ENCODE peak calls at places on chromosomes 6 and 20, in five cellular contexts. One of them, this sample, is unnamed.

GRCh38 chr6:153856929-153857376 is 182.1 kb upstream of the OPRM1 start:
- DNase-seq in mesendoderm: no peak
- DNase-seq in IMR-90: no peak
- DNase-seq in H9: no peak
- DNase-seq in neuronal stem cell: no peak
- DNase-seq in this sample: no peak

GRCh38 chr6:165686966-165687365 is 23.9 kb upstream of the PDE10A start:
- DNase-seq in H9: no peak
- DNase-seq in neuronal stem cell: no peak
- DNase-seq in mesendoderm: no peak
- DNase-seq in IMR-90: no peak
- DNase-seq in this sample: no peak

GRCh38 chr6:147643341-147644200 is 135.1 kb downstream of the SAMD5 start:
- DNase-seq in neuronal stem cell: no peak
- DNase-seq in H9: no peak
- DNase-seq in mesendoderm: no peak
- DNase-seq in IMR-90: no peak
- DNase-seq in this sample: no peak

GRCh38 chr6:49550413-49551125 is at the start of gene C6orf141:
- DNase-seq in neuronal stem cell: peak
- DNase-seq in IMR-90: no peak
- DNase-seq in H9: peak
- DNase-seq in mesendoderm: peak
- DNase-seq in this sample: peak

GRCh38 chr6:54886932-54887584 is 40.5 kb downstream of the FAM83B start:
- DNase-seq in mesendoderm: no peak
- DNase-seq in H9: no peak
- DNase-seq in neuronal stem cell: no peak
- DNase-seq in IMR-90: no peak
- DNase-seq in this sample: no peak

GRCh38 chr6:142796571-142796970 is 148.4 kb downstream of the HIVEP2 start:
- DNase-seq in mesendoderm: no peak
- DNase-seq in H9: no peak
- DNase-seq in neuronal stem cell: no peak
- DNase-seq in IMR-90: peak
- DNase-seq in this sample: peak

GRCh38 chr6:30192076-30192475 is 21.1 kb downstream of the TRIM26 start:
- DNase-seq in neuronal stem cell: no peak
- DNase-seq in IMR-90: no peak
- DNase-seq in mesendoderm: no peak
- DNase-seq in H9: no peak
- DNase-seq in this sample: peak

GRCh38 chr6:3188262-3188661 is 30.9 kb upstream of the TUBB2A start:
- DNase-seq in neuronal stem cell: no peak
- DNase-seq in H9: no peak
- DNase-seq in mesendoderm: no peak
- DNase-seq in IMR-90: no peak
- DNase-seq in this sample: no peak

GRCh38 chr6:15280023-15280422 is 34.2 kb downstream of the JARID2 start:
- DNase-seq in H9: no peak
- DNase-seq in mesendoderm: no peak
- DNase-seq in neuronal stem cell: no peak
- DNase-seq in IMR-90: peak
- DNase-seq in this sample: no peak

GRCh38 chr6:14412026-14412425 is 294.5 kb downstream of the CD83 start:
- DNase-seq in IMR-90: no peak
- DNase-seq in H9: no peak
- DNase-seq in mesendoderm: no peak
- DNase-seq in neuronal stem cell: no peak
- DNase-seq in this sample: no peak

GRCh38 chr20:16392346-16392745 is 180.9 kb downstream of the KIF16B start:
- DNase-seq in IMR-90: no peak
- DNase-seq in neuronal stem cell: no peak
- DNase-seq in H9: no peak
- DNase-seq in mesendoderm: no peak
- DNase-seq in this sample: no peak

GRCh38 chr6:157786221-157786620 is 36.8 kb upstream of the SNX9 start:
- DNase-seq in neuronal stem cell: no peak
- DNase-seq in H9: no peak
- DNase-seq in IMR-90: no peak
- DNase-seq in mesendoderm: no peak
- DNase-seq in this sample: no peak

GRCh38 chr6:37535701-37536461 is 36.2 kb upstream of the CCDC167 start:
- DNase-seq in neuronal stem cell: no peak
- DNase-seq in mesendoderm: peak
- DNase-seq in H9: peak
- DNase-seq in IMR-90: no peak
- DNase-seq in this sample: no peak

GRCh38 chr6:42959917-42960242 is 674 bp upstream of the GNMT start:
- DNase-seq in H9: no peak
- DNase-seq in neuronal stem cell: no peak
- DNase-seq in mesendoderm: no peak
- DNase-seq in IMR-90: no peak
- DNase-seq in this sample: no peak

GRCh38 chr6:12614468-12614867 is 102.1 kb upstream of the PHACTR1 start:
- DNase-seq in neuronal stem cell: no peak
- DNase-seq in H9: no peak
- DNase-seq in mesendoderm: no peak
- DNase-seq in IMR-90: peak
- DNase-seq in this sample: peak

GRCh38 chr6:166620478-166621113 is 6.5 kb downstream of the RPS6KA2 start:
- DNase-seq in mesendoderm: no peak
- DNase-seq in neuronal stem cell: no peak
- DNase-seq in H9: no peak
- DNase-seq in IMR-90: no peak
- DNase-seq in this sample: no peak

GRCh38 chr20:64160536-64161495 is 3.4 kb upstream of the MYT1 start:
- DNase-seq in mesendoderm: peak
- DNase-seq in H9: no peak
- DNase-seq in neuronal stem cell: peak
- DNase-seq in IMR-90: no peak
- DNase-seq in this sample: no peak

GRCh38 chr6:79605061-79605460 is 26.1 kb upstream of the SH3BGRL2 start:
- DNase-seq in neuronal stem cell: no peak
- DNase-seq in IMR-90: peak
- DNase-seq in H9: no peak
- DNase-seq in mesendoderm: no peak
- DNase-seq in this sample: no peak

GRCh38 chr6:140203611-140204553 is 829.4 kb upstream of the CITED2 start:
- DNase-seq in H9: no peak
- DNase-seq in IMR-90: peak
- DNase-seq in mesendoderm: no peak
- DNase-seq in neuronal stem cell: no peak
- DNase-seq in this sample: peak

GRCh38 chr6:9138856-9139426 is 703.6 kb upstream of the SLC35B3 start:
- DNase-seq in IMR-90: peak
- DNase-seq in neuronal stem cell: no peak
- DNase-seq in H9: no peak
- DNase-seq in mesendoderm: no peak
- DNase-seq in this sample: no peak

GRCh38 chr6:166596741-166597507 is 10.4 kb upstream of the RAMACL start:
- DNase-seq in IMR-90: no peak
- DNase-seq in mesendoderm: no peak
- DNase-seq in H9: no peak
- DNase-seq in neuronal stem cell: no peak
- DNase-seq in this sample: peak

GRCh38 chr6:84546427-84546914 is 217.9 kb downstream of the TBX18 start:
- DNase-seq in mesendoderm: peak
- DNase-seq in IMR-90: no peak
- DNase-seq in neuronal stem cell: no peak
- DNase-seq in H9: no peak
- DNase-seq in this sample: peak

GRCh38 chr6:169800668-169801395 is 49.4 kb downstream of the ERMARD start:
- DNase-seq in H9: peak
- DNase-seq in neuronal stem cell: no peak
- DNase-seq in mesendoderm: peak
- DNase-seq in IMR-90: peak
- DNase-seq in this sample: peak

GRCh38 chr6:119493980-119494379 is 144.4 kb upstream of the MAN1A1 start:
- DNase-seq in H9: no peak
- DNase-seq in mesendoderm: no peak
- DNase-seq in neuronal stem cell: no peak
- DNase-seq in IMR-90: no peak
- DNase-seq in this sample: no peak

GRCh38 chr6:122995930-122996796 is at the start of gene CLVS2:
- DNase-seq in mesendoderm: peak
- DNase-seq in H9: peak
- DNase-seq in neuronal stem cell: peak
- DNase-seq in IMR-90: no peak
- DNase-seq in this sample: peak

GRCh38 chr20:12166053-12166717 is 248.5 kb downstream of the BTBD3 start:
- DNase-seq in neuronal stem cell: no peak
- DNase-seq in mesendoderm: no peak
- DNase-seq in H9: no peak
- DNase-seq in IMR-90: peak
- DNase-seq in this sample: peak

GRCh38 chr6:17405944-17406245 is 12.5 kb downstream of the CAP2 start:
- DNase-seq in mesendoderm: no peak
- DNase-seq in IMR-90: no peak
- DNase-seq in H9: no peak
- DNase-seq in neuronal stem cell: no peak
- DNase-seq in this sample: no peak

GRCh38 chr6:26538572-26538902 is 371 bp downstream of the HMGN4 start:
- DNase-seq in neuronal stem cell: no peak
- DNase-seq in mesendoderm: peak
- DNase-seq in H9: no peak
- DNase-seq in IMR-90: peak
- DNase-seq in this sample: no peak

GRCh38 chr6:91117550-91117949 is 530.7 kb upstream of the MAP3K7 start:
- DNase-seq in H9: no peak
- DNase-seq in mesendoderm: no peak
- DNase-seq in neuronal stem cell: no peak
- DNase-seq in IMR-90: no peak
- DNase-seq in this sample: no peak

GRCh38 chr6:106084973-106085686 is 1.0 kb upstream of the PRDM1 start:
- DNase-seq in mesendoderm: peak
- DNase-seq in IMR-90: peak
- DNase-seq in H9: no peak
- DNase-seq in neuronal stem cell: no peak
- DNase-seq in this sample: peak

GRCh38 chr6:116996842-116997241 is 119.8 kb downstream of the RFX6 start:
- DNase-seq in neuronal stem cell: no peak
- DNase-seq in IMR-90: no peak
- DNase-seq in mesendoderm: peak
- DNase-seq in H9: no peak
- DNase-seq in this sample: no peak

GRCh38 chr6:106693343-106693742 is 64.0 kb downstream of the QRSL1 start:
- DNase-seq in IMR-90: no peak
- DNase-seq in mesendoderm: peak
- DNase-seq in neuronal stem cell: no peak
- DNase-seq in H9: no peak
- DNase-seq in this sample: no peak

GRCh38 chr20:35363190-35363589 is 48.6 kb downstream of the UQCC1 start:
- DNase-seq in neuronal stem cell: no peak
- DNase-seq in IMR-90: peak
- DNase-seq in H9: no peak
- DNase-seq in mesendoderm: peak
- DNase-seq in this sample: peak

GRCh38 chr20:57770852-57771746 is 61.3 kb upstream of the PMEPA1 start:
- DNase-seq in H9: no peak
- DNase-seq in mesendoderm: no peak
- DNase-seq in IMR-90: no peak
- DNase-seq in neuronal stem cell: no peak
- DNase-seq in this sample: no peak
- H2BK5ac ChIP-seq in H9: no peak
- H2BK5ac ChIP-seq in mesendoderm: no peak
- H2BK5ac ChIP-seq in IMR-90: no peak
- H2BK5ac ChIP-seq in neuronal stem cell: no peak
- H2BK5ac ChIP-seq in this sample: no peak

DNA sequence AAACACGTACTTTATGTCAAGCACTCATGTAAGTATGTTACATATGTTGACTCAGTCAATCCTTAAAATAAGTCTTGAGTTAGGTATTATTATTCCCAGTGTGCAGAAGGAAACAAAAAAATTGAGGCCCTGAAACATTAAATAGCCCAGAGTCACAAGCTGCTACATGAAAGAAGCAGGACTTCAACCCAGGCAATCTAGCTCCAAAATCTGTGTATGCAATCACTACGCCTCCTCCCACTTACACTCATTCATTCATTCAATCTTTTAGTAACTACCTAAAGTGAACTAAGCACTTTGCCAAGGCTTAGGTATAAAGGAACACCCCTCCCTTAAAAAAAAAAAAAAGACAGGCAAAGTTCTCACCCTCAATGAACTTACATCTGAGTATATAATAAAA is 9.3 kb downstream of the ARHGAP18 start:
- DNase-seq in IMR-90: no peak
- DNase-seq in mesendoderm: no peak
- DNase-seq in H9: no peak
- DNase-seq in neuronal stem cell: no peak
- DNase-seq in this sample: no peak
- H3K9ac ChIP-seq in IMR-90: no peak
- H3K9ac ChIP-seq in mesendoderm: no peak
- H3K9ac ChIP-seq in H9: no peak
- H3K9ac ChIP-seq in neuronal stem cell: no peak
- H3K9ac ChIP-seq in this sample: peak

GRCh38 chr20:62822239-62822787 is 5.5 kb downstream of the COL9A3 start:
- DNase-seq in mesendoderm: peak
- DNase-seq in H9: no peak
- DNase-seq in IMR-90: no peak
- DNase-seq in neuronal stem cell: no peak
- DNase-seq in this sample: no peak
- H2BK5ac ChIP-seq in mesendoderm: no peak
- H2BK5ac ChIP-seq in H9: no peak
- H2BK5ac ChIP-seq in IMR-90: no peak
- H2BK5ac ChIP-seq in neuronal stem cell: peak
- H2BK5ac ChIP-seq in this sample: no peak

GRCh38 chr6:25277857-25278256 is 1.3 kb upstream of the CARMIL1 start:
- DNase-seq in IMR-90: peak
- DNase-seq in neuronal stem cell: no peak
- DNase-seq in H9: no peak
- DNase-seq in mesendoderm: peak
- DNase-seq in this sample: no peak

GRCh38 chr6:25278557-25278913 is 639 bp upstream of the CARMIL1 start:
- DNase-seq in mesendoderm: peak
- DNase-seq in H9: no peak
- DNase-seq in neuronal stem cell: no peak
- DNase-seq in IMR-90: no peak
- DNase-seq in this sample: no peak

GRCh38 chr6:25278914-25279747 is at the start of gene CARMIL1:
- DNase-seq in IMR-90: peak
- DNase-seq in H9: peak
- DNase-seq in neuronal stem cell: peak
- DNase-seq in mesendoderm: peak
- DNase-seq in this sample: peak

GRCh38 chr6:25279748-25280616 is 808 bp downstream of the CARMIL1 start:
- DNase-seq in H9: peak
- DNase-seq in IMR-90: no peak
- DNase-seq in neuronal stem cell: peak
- DNase-seq in mesendoderm: peak
- DNase-seq in this sample: peak

DNA sequence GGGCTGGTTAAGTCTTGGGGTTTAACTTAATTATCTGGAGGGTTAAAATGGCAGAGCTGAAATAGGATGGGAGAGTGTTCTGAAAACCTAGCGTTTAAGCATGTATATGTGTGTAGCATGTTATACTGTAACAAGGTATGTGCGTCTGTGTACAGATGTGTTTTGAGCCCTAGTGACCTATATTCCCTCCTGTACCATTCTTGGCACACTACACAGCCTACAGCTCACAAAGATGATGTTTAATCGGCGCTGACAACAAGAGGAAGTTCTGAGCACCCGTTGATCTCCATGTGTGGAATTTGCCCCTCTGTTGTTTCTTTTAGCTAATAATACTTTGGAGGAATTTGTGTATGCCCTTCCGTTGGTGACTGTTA is 1.4 kb downstream of the CARMIL1 start:
- DNase-seq in neuronal stem cell: no peak
- DNase-seq in mesendoderm: no peak
- DNase-seq in IMR-90: no peak
- DNase-seq in H9: no peak
- DNase-seq in this sample: peak
- H3K9ac ChIP-seq in neuronal stem cell: no peak
- H3K9ac ChIP-seq in mesendoderm: peak
- H3K9ac ChIP-seq in IMR-90: no peak
- H3K9ac ChIP-seq in H9: no peak
- H3K9ac ChIP-seq in this sample: peak

This sample was measured in mesenchymal stem cell.